ENCODE peak calls at places on chromosomes 13 and 19, in four cellular contexts. One of them, this sample, is unnamed.

GRCh38 chr19:52734893-52735661 is at the start of gene ZNF611:
- DNase-seq in SW 1271: peak
- DNase-seq in amniotic epithelial cell: peak
- DNase-seq in hypothalamus: peak
- DNase-seq in this sample: peak

GRCh38 chr19:16062789-16063188 is 13.5 kb upstream of the TPM4 start:
- DNase-seq in SW 1271: peak
- DNase-seq in amniotic epithelial cell: peak
- DNase-seq in hypothalamus: no peak
- DNase-seq in this sample: no peak

GRCh38 chr19:29509456-29509855 is 16.3 kb upstream of the VSTM2B start:
- DNase-seq in hypothalamus: no peak
- DNase-seq in SW 1271: no peak
- DNase-seq in amniotic epithelial cell: no peak
- DNase-seq in this sample: no peak

GRCh38 chr13:33057019-33057785 is 41.0 kb downstream of the KL start:
- DNase-seq in SW 1271: peak
- DNase-seq in hypothalamus: no peak
- DNase-seq in amniotic epithelial cell: no peak
- DNase-seq in this sample: no peak

GRCh38 chr13:39938591-39938990 is 283.1 kb downstream of the COG6 start:
- DNase-seq in hypothalamus: no peak
- DNase-seq in amniotic epithelial cell: no peak
- DNase-seq in SW 1271: no peak
- DNase-seq in this sample: no peak

GRCh38 chr19:3115411-3115810 is 20.4 kb upstream of the GNA15 start:
- DNase-seq in SW 1271: no peak
- DNase-seq in hypothalamus: no peak
- DNase-seq in amniotic epithelial cell: no peak
- DNase-seq in this sample: no peak

GRCh38 chr19:19540707-19541515 is 2.8 kb downstream of the CILP2 start:
- DNase-seq in SW 1271: peak
- DNase-seq in hypothalamus: no peak
- DNase-seq in amniotic epithelial cell: no peak
- DNase-seq in this sample: no peak

GRCh38 chr13:23579072-23579885 is 9.1 kb downstream of the TNFRSF19 start:
- DNase-seq in amniotic epithelial cell: peak
- DNase-seq in hypothalamus: peak
- DNase-seq in SW 1271: peak
- DNase-seq in this sample: peak

GRCh38 chr19:10305139-10305806 is 4.3 kb downstream of the ZGLP1 start:
- DNase-seq in SW 1271: no peak
- DNase-seq in hypothalamus: no peak
- DNase-seq in amniotic epithelial cell: peak
- DNase-seq in this sample: no peak

GRCh38 chr19:34991542-34992333 is 8.4 kb upstream of the GRAMD1A start:
- DNase-seq in amniotic epithelial cell: no peak
- DNase-seq in hypothalamus: no peak
- DNase-seq in SW 1271: no peak
- DNase-seq in this sample: no peak

GRCh38 chr19:13082192-13083007 is 20.3 kb downstream of the LYL1 start:
- DNase-seq in amniotic epithelial cell: peak
- DNase-seq in hypothalamus: peak
- DNase-seq in SW 1271: peak
- DNase-seq in this sample: no peak

GRCh38 chr13:94825507-94825906 is 113.2 kb upstream of the SOX21 start:
- DNase-seq in SW 1271: no peak
- DNase-seq in hypothalamus: peak
- DNase-seq in amniotic epithelial cell: peak
- DNase-seq in this sample: no peak

GRCh38 chr13:34655554-34655953 is 286.5 kb upstream of the NBEA start:
- DNase-seq in amniotic epithelial cell: no peak
- DNase-seq in SW 1271: no peak
- DNase-seq in hypothalamus: no peak
- DNase-seq in this sample: no peak

GRCh38 chr13:40506592-40507446 is 159.6 kb downstream of the FOXO1 start:
- DNase-seq in amniotic epithelial cell: no peak
- DNase-seq in SW 1271: no peak
- DNase-seq in hypothalamus: no peak
- DNase-seq in this sample: no peak